ENCODE peak calls at places on chromosomes 3 and 15, in nine cellular contexts. Y is fibroblast of lung; D is aorta; L is body of pancreas; J is CD4-positive, alpha-beta memory T cell; F is thoracic aorta; S is esophagus squamous epithelium; G is IMR-90; Z is heart left ventricle. N is an unnamed sample.

GRCh38 chr3:50122071-50122470 is 33.1 kb upstream of the SEMA3F start:
- DNase-seq in L (no peak), D (no peak), Y (no peak), G (no peak), F (no peak), Z (peak; percentile 22), J (no peak), S (no peak), N (no peak)

GRCh38 chr3:141122455-141123030 is 71.4 kb downstream of the SPSB4 start:
- DNase-seq in G (no peak), Y (no peak), D (no peak), Z (no peak), J (no peak), S (no peak), L (no peak), F (no peak), N (no peak)

GRCh38 chr3:128559486-128560225 is 66.7 kb upstream of the GATA2 start:
- DNase-seq in Z (no peak), Y (no peak), F (no peak), G (peak; percentile 17), D (peak; percentile 60), L (no peak), J (no peak), S (no peak), N (no peak)

GRCh38 chr3:144380832-144381231 is 409.2 kb downstream of the DIPK2A start:
- DNase-seq in J (no peak), L (no peak), Z (no peak), S (no peak), D (no peak), F (no peak), Y (no peak), G (no peak), N (no peak)

GRCh38 chr15:55835866-55836265 is 92.9 kb upstream of the PRTG start:
- DNase-seq in L (no peak), S (no peak), F (no peak), G (no peak), Y (no peak), Z (no peak), D (no peak), J (no peak), N (no peak)

GRCh38 chr15:64566102-64566501 is 105.7 kb downstream of the ZNF609 start:
- DNase-seq in F (no peak), Z (no peak), J (no peak), G (no peak), D (no peak), Y (no peak), S (no peak), L (no peak), N (no peak)

GRCh38 chr3:184981071-184981470 is 169.1 kb downstream of the VPS8 start:
- DNase-seq in S (no peak), G (no peak), J (no peak), F (no peak), Z (no peak), Y (no peak), D (no peak), L (peak; percentile 15), N (no peak)

GRCh38 chr15:56877591-56877990 is 40.9 kb upstream of the TCF12 start:
- DNase-seq in D (no peak), S (no peak), Y (no peak), Z (no peak), F (no peak), G (no peak), J (no peak), L (no peak), N (no peak)

GRCh38 chr15:84034831-84035753 is 200.5 kb upstream of the GOLGA6L4 start:
- DNase-seq in D (no peak), L (peak; percentile 36), G (peak; percentile 55), Z (no peak), Y (peak; percentile 38), F (no peak), S (no peak), J (no peak), N (no peak)

GRCh38 chr3:194083253-194084224 is 52.4 kb upstream of the HES1 start:
- DNase-seq in F (no peak), G (no peak), J (no peak), Y (no peak), D (no peak), S (no peak), Z (no peak), L (no peak), N (no peak)
- H3K4me1 ChIP-seq in F (peaks cover 4% of the 10 kb centered on the region), G (no peaks in the 10 kb centered on the region), J (no peaks in the 10 kb centered on the region), Y (no peaks in the 10 kb centered on the region), D (no peaks in the 10 kb centered on the region), S (peaks cover 34% of the 10 kb centered on the region), Z (peaks cover 5% of the 10 kb centered on the region), L (no peaks in the 10 kb centered on the region), N (peaks cover 18% of the 10 kb centered on the region)

DNA sequence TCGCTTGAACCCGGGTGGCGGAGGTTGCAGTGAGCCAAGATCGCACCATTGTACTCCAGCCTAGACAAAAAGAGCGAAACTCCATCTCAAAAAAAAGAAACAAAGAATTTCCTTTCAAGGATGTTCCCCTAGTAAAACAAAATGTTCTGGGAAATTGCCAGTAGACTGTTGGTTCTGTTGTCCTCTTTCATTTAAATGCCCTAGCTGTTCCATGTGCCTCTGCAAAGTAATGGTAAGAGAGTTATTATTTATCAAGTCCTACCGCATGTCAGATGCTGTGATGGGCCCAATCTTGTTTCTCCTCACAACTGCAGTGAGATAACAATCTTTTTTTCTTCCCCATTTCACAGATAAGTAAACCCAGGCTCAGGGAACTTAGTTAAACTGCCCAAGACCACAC is 254.3 kb upstream of the TPM1 start:
- DNase-seq in L (no peak), S (no peak), J (no peak), Y (no peak), G (no peak), D (no peak), Z (no peak), F (no peak), N (no peak)
- H3K9me3 ChIP-seq in L (no peaks in the 10 kb centered on the region), S (no peaks in the 10 kb centered on the region), J (no peaks in the 10 kb centered on the region), Y (no peaks in the 10 kb centered on the region), G (no peaks in the 10 kb centered on the region), D (no peaks in the 10 kb centered on the region), Z (no peaks in the 10 kb centered on the region), F (no peaks in the 10 kb centered on the region), N (no peaks in the 10 kb centered on the region)

GRCh38 chr15:90095521-90095959 is 6.7 kb downstream of the IDH2 start:
- DNase-seq in F (no peak), D (no peak), L (peak; percentile 79), G (no peak), Z (no peak), S (no peak), J (no peak), Y (no peak), N (no peak)

GRCh38 chr15:90101130-90101968 is 919 bp downstream of the IDH2 start:
- DNase-seq in J (no peak), Z (peak; percentile 85), G (no peak), S (no peak), F (no peak), Y (peak; percentile 31), D (peak; percentile 81), L (peak; percentile 63), N (peak; percentile 67)

GRCh38 chr15:90099868-90100854 is 2.1 kb downstream of the IDH2 start:
- DNase-seq in F (no peak), L (peak; percentile 79), D (peak; percentile 86), S (no peak), Y (peak; percentile 80), G (peak; percentile 53), J (no peak), Z (no peak), N (no peak)

GRCh38 chr15:90099072-90099867 is 3.0 kb downstream of the IDH2 start:
- DNase-seq in Y (no peak), F (no peak), D (peak; percentile 14), J (peak; percentile 59), Z (no peak), G (no peak), S (no peak), L (no peak), N (no peak)

GRCh38 chr15:90097475-90097874 is 4.8 kb downstream of the IDH2 start:
- DNase-seq in J (peak; percentile 80), F (no peak), S (no peak), D (no peak), G (no peak), L (no peak), Z (no peak), Y (no peak), N (no peak)
- H3K4me1 ChIP-seq in J (peaks cover 76% of the 10 kb centered on the region), F (peaks cover 24% of the 10 kb centered on the region), S (peaks cover 78% of the 10 kb centered on the region), D (no peaks in the 10 kb centered on the region), G (peaks cover 26% of the 10 kb centered on the region), L (peaks cover 89% of the 10 kb centered on the region), Z (peaks cover 5% of the 10 kb centered on the region), Y (peaks cover 26% of the 10 kb centered on the region), N (peaks cover 74% of the 10 kb centered on the region)

DNA sequence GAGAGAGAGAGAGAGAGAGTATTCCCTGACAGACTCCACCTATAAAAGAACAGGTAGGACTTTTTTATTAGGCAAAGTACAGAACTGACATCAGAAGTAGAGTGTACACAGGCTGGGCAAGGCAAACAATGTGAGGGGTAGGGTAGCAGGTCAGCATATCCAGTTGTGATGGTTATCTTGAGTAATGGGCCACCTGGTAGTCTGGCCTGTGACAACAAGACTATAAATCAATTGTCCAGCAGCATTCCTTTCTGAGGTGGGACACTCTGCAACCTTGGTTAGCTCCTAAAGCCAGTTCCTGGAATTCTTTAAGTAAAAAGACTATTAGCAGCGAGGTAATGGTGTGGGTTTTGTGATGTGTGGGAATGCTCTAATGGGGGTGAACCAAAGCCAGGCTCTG is 14.9 kb upstream of the TMCC1 start:
- DNase-seq in S (no peak), G (no peak), Y (peak; percentile 27), D (no peak), J (no peak), F (no peak), Z (no peak), L (no peak), N (no peak)
- H3K9me3 ChIP-seq in S (peaks cover 31% of the 10 kb centered on the region), G (peaks cover 19% of the 10 kb centered on the region), Y (no peaks in the 10 kb centered on the region), D (peaks cover 3% of the 10 kb centered on the region), J (no peaks in the 10 kb centered on the region), F (peaks cover 20% of the 10 kb centered on the region), Z (peaks cover 19% of the 10 kb centered on the region), L (peaks cover 2% of the 10 kb centered on the region), N (peaks cover 24% of the 10 kb centered on the region)

DNA sequence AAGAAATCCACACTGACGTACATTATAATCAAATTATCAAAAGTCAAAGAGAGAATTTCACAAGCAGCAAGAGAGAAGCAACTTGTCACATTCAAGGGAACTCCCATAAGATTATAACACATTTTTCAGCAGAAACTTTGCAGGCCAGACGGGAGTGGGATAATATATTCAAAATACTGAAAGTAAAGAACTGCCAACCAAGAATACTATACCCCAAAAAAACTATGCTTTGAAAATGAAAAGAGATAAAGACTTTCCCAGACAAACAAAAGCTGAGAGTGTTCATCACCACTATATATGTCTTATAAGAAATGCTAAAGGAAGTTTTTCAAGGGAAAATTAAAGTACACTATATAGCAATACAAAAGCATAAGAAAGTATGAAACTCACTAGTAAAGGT is 91.5 kb upstream of the PPP2R3A start:
- DNase-seq in Z (no peak), Y (no peak), G (no peak), D (no peak), F (no peak), J (no peak), S (no peak), L (no peak), N (no peak)
- H3K4me1 ChIP-seq in Z (no peaks in the 10 kb centered on the region), Y (no peaks in the 10 kb centered on the region), G (no peaks in the 10 kb centered on the region), D (no peaks in the 10 kb centered on the region), F (no peaks in the 10 kb centered on the region), J (no peaks in the 10 kb centered on the region), S (no peaks in the 10 kb centered on the region), L (no peaks in the 10 kb centered on the region), N (no peaks in the 10 kb centered on the region)